ENCODE peak calls at places on chromosome 21, in six cellular contexts. One of them, this sample, is unnamed.

GRCh38 chr21:42716074-42716473 is 62.7 kb downstream of the PDE9A start:
- DNase-seq in H1: no peak
- DNase-seq in K562: no peak
- DNase-seq in GM12878: no peak
- DNase-seq in NT2/D1: no peak
- DNase-seq in HepG2: no peak
- DNase-seq in this sample: no peak

GRCh38 chr21:34671891-34672290 is 3.1 kb downstream of the CLIC6 start:
- DNase-seq in H1: no peak
- DNase-seq in K562: no peak
- DNase-seq in GM12878: no peak
- DNase-seq in NT2/D1: no peak
- DNase-seq in HepG2: no peak
- DNase-seq in this sample: no peak

GRCh38 chr21:37145635-37146111 is 72.6 kb downstream of the TTC3 start:
- DNase-seq in H1: no peak
- DNase-seq in K562: no peak
- DNase-seq in GM12878: no peak
- DNase-seq in NT2/D1: no peak
- DNase-seq in HepG2: no peak
- DNase-seq in this sample: peak; percentile 19

GRCh38 chr21:42583150-42583991 is 69.7 kb downstream of the SLC37A1 start:
- DNase-seq in H1: no peak
- DNase-seq in K562: no peak
- DNase-seq in GM12878: no peak
- DNase-seq in NT2/D1: no peak
- DNase-seq in HepG2: no peak
- DNase-seq in this sample: no peak

GRCh38 chr21:39599191-39599966 is 13.4 kb upstream of the B3GALT5 start:
- DNase-seq in H1: no peak
- DNase-seq in K562: no peak
- DNase-seq in GM12878: no peak
- DNase-seq in NT2/D1: no peak
- DNase-seq in HepG2: no peak
- DNase-seq in this sample: no peak

GRCh38 chr21:42219606-42220137 is 732 bp downstream of the ABCG1 start:
- DNase-seq in H1: no peak
- DNase-seq in K562: no peak
- DNase-seq in GM12878: no peak
- DNase-seq in NT2/D1: no peak
- DNase-seq in HepG2: no peak
- DNase-seq in this sample: no peak

GRCh38 chr21:31326478-31327247 is 17.4 kb downstream of the TIAM1 start:
- DNase-seq in H1: no peak
- DNase-seq in K562: no peak
- DNase-seq in GM12878: peak; percentile 95
- DNase-seq in NT2/D1: no peak
- DNase-seq in HepG2: no peak
- DNase-seq in this sample: no peak

GRCh38 chr21:43598416-43599120 is 60.7 kb downstream of the HSF2BP start:
- DNase-seq in H1: no peak
- DNase-seq in K562: no peak
- DNase-seq in GM12878: no peak
- DNase-seq in NT2/D1: no peak
- DNase-seq in HepG2: no peak
- DNase-seq in this sample: no peak

GRCh38 chr21:43866659-43867331 is 1.8 kb downstream of the AGPAT3 start:
- DNase-seq in H1: no peak
- DNase-seq in K562: peak; percentile 54
- DNase-seq in GM12878: peak; percentile 50
- DNase-seq in NT2/D1: no peak
- DNase-seq in HepG2: peak; percentile 88
- DNase-seq in this sample: no peak

GRCh38 chr21:37074195-37074510 is 1.1 kb downstream of the TTC3 start:
- DNase-seq in H1: no peak
- DNase-seq in K562: no peak
- DNase-seq in GM12878: no peak
- DNase-seq in NT2/D1: no peak
- DNase-seq in HepG2: no peak
- DNase-seq in this sample: no peak

GRCh38 chr21:42162831-42163510 is 56.0 kb upstream of the ABCG1 start:
- DNase-seq in H1: no peak
- DNase-seq in K562: no peak
- DNase-seq in GM12878: no peak
- DNase-seq in NT2/D1: no peak
- DNase-seq in HepG2: no peak
- DNase-seq in this sample: no peak

GRCh38 chr21:29230541-29231275 is 68.0 kb upstream of the BACH1 start:
- DNase-seq in H1: no peak
- DNase-seq in K562: no peak
- DNase-seq in GM12878: no peak
- DNase-seq in NT2/D1: no peak
- DNase-seq in HepG2: no peak
- DNase-seq in this sample: no peak

GRCh38 chr21:29477347-29477746 is 178.6 kb downstream of the BACH1 start:
- DNase-seq in H1: no peak
- DNase-seq in K562: no peak
- DNase-seq in GM12878: no peak
- DNase-seq in NT2/D1: no peak
- DNase-seq in HepG2: no peak
- DNase-seq in this sample: no peak

GRCh38 chr21:29712818-29713217 is 227.0 kb downstream of the GRIK1 start:
- DNase-seq in H1: no peak
- DNase-seq in K562: no peak
- DNase-seq in GM12878: no peak
- DNase-seq in NT2/D1: no peak
- DNase-seq in HepG2: no peak
- DNase-seq in this sample: no peak

GRCh38 chr21:28229811-28230210 is 762.9 kb downstream of the LTN1 start:
- DNase-seq in H1: no peak
- DNase-seq in K562: no peak
- DNase-seq in GM12878: no peak
- DNase-seq in NT2/D1: no peak
- DNase-seq in HepG2: no peak
- DNase-seq in this sample: no peak

GRCh38 chr21:20169812-20170576 is 828.2 kb upstream of the NCAM2 start:
- DNase-seq in H1: no peak
- DNase-seq in K562: no peak
- DNase-seq in GM12878: no peak
- DNase-seq in NT2/D1: no peak
- DNase-seq in HepG2: no peak
- DNase-seq in this sample: no peak

GRCh38 chr21:31278511-31279155 is 65.4 kb downstream of the TIAM1 start:
- DNase-seq in H1: no peak
- DNase-seq in K562: no peak
- DNase-seq in GM12878: no peak
- DNase-seq in NT2/D1: no peak
- DNase-seq in HepG2: no peak
- DNase-seq in this sample: no peak

GRCh38 chr21:26659757-26660156 is 86.7 kb upstream of the CYYR1 start:
- DNase-seq in H1: no peak
- DNase-seq in K562: no peak
- DNase-seq in GM12878: no peak
- DNase-seq in NT2/D1: no peak
- DNase-seq in HepG2: no peak
- DNase-seq in this sample: no peak

GRCh38 chr21:26659181-26659580 is 86.1 kb upstream of the CYYR1 start:
- DNase-seq in H1: no peak
- DNase-seq in K562: no peak
- DNase-seq in GM12878: no peak
- DNase-seq in NT2/D1: no peak
- DNase-seq in HepG2: no peak
- DNase-seq in this sample: no peak

GRCh38 chr21:26652891-26653290 is 79.8 kb upstream of the CYYR1 start:
- DNase-seq in H1: no peak
- DNase-seq in K562: no peak
- DNase-seq in GM12878: no peak
- DNase-seq in NT2/D1: no peak
- DNase-seq in HepG2: no peak
- DNase-seq in this sample: no peak

GRCh38 chr21:26653431-26653830 is 80.3 kb upstream of the CYYR1 start:
- DNase-seq in H1: no peak
- DNase-seq in K562: no peak
- DNase-seq in GM12878: no peak
- DNase-seq in NT2/D1: no peak
- DNase-seq in HepG2: no peak
- DNase-seq in this sample: no peak

GRCh38 chr21:26655466-26655865 is 82.4 kb upstream of the CYYR1 start:
- DNase-seq in H1: no peak
- DNase-seq in K562: no peak
- DNase-seq in GM12878: no peak
- DNase-seq in NT2/D1: no peak
- DNase-seq in HepG2: no peak
- DNase-seq in this sample: no peak
- TF ChIP-seq ZNF274 in H1: no peak
- TF ChIP-seq ZNF274 in K562: no peak
- TF ChIP-seq ZNF274 in GM12878: no peak
- TF ChIP-seq ZNF274 in NT2/D1: no peak
- TF ChIP-seq ZNF274 in HepG2: no peak
- TF ChIP-seq ZNF274 in this sample: no peak

GRCh38 chr21:35969281-35969680 is 91.0 kb downstream of the SETD4 start:
- DNase-seq in H1: no peak
- DNase-seq in K562: no peak
- DNase-seq in GM12878: no peak
- DNase-seq in NT2/D1: no peak
- DNase-seq in HepG2: no peak
- DNase-seq in this sample: no peak

GRCh38 chr21:35962917-35963316 is 97.4 kb downstream of the SETD4 start:
- DNase-seq in H1: no peak
- DNase-seq in K562: no peak
- DNase-seq in GM12878: no peak
- DNase-seq in NT2/D1: no peak
- DNase-seq in HepG2: no peak
- DNase-seq in this sample: no peak

GRCh38 chr21:35968564-35968963 is 91.8 kb downstream of the SETD4 start:
- DNase-seq in H1: no peak
- DNase-seq in K562: no peak
- DNase-seq in GM12878: no peak
- DNase-seq in NT2/D1: no peak
- DNase-seq in HepG2: no peak
- DNase-seq in this sample: no peak

GRCh38 chr21:35965699-35966098 is 94.6 kb downstream of the SETD4 start:
- DNase-seq in H1: no peak
- DNase-seq in K562: no peak
- DNase-seq in GM12878: no peak
- DNase-seq in NT2/D1: no peak
- DNase-seq in HepG2: no peak
- DNase-seq in this sample: no peak

DNA sequence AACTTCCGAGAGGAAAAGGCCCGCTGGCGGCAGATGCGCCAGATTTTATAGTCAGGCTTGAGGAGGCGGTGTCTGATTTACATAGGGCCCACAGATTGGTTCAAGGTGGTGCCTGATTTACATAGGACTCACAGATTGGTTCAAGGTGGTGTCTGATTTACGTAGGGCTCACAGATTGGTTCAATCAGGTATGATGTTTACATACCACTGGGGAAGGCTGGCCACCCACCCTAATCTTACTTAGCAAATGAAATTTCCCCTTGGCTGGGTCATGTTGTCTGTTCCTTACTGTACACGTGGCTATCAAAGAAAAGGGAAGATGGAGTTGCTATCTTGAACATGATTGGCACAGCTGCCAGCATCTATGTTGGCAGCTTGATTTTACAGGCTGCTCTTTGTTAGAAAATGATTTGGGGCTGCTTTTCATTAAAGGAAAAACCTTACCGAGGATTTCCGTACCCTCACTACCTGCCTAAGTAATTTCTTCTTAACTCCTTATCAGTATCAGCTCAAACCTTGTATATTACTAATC is 96.3 kb downstream of the SETD4 start:
- DNase-seq in H1: no peak
- DNase-seq in K562: no peak
- DNase-seq in GM12878: no peak
- DNase-seq in NT2/D1: no peak
- DNase-seq in HepG2: no peak
- DNase-seq in this sample: no peak
- TF ChIP-seq ZNF274 in H1: no peak
- TF ChIP-seq ZNF274 in K562: no peak
- TF ChIP-seq ZNF274 in GM12878: no peak
- TF ChIP-seq ZNF274 in NT2/D1: no peak
- TF ChIP-seq ZNF274 in HepG2: no peak
- TF ChIP-seq ZNF274 in this sample: no peak

DNA sequence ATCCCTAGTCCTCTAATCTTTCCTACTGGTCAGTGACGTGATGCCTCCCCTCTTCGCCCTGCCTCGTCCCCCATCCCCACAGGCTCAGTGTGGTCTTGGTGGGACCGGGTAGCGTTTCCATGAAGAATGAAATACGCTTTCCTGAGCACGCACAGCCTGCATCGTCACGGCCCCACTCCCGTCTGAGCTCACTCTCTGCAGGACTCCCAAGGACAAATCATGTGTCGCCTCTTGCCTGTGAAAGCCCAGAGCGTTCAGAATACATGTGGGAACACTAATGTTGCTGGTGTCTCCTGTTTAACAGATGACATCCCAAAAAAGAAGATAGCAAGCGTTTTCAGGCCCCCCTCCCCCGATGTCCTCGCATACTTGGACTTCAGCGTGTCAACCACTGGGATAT is 49.2 kb downstream of the S100B start:
- DNase-seq in H1: no peak
- DNase-seq in K562: no peak
- DNase-seq in GM12878: no peak
- DNase-seq in NT2/D1: no peak
- DNase-seq in HepG2: no peak
- DNase-seq in this sample: no peak
- TF ChIP-seq ZNF274 in H1: no peak
- TF ChIP-seq ZNF274 in K562: no peak
- TF ChIP-seq ZNF274 in GM12878: no peak
- TF ChIP-seq ZNF274 in NT2/D1: no peak
- TF ChIP-seq ZNF274 in HepG2: no peak
- TF ChIP-seq ZNF274 in this sample: no peak

DNA sequence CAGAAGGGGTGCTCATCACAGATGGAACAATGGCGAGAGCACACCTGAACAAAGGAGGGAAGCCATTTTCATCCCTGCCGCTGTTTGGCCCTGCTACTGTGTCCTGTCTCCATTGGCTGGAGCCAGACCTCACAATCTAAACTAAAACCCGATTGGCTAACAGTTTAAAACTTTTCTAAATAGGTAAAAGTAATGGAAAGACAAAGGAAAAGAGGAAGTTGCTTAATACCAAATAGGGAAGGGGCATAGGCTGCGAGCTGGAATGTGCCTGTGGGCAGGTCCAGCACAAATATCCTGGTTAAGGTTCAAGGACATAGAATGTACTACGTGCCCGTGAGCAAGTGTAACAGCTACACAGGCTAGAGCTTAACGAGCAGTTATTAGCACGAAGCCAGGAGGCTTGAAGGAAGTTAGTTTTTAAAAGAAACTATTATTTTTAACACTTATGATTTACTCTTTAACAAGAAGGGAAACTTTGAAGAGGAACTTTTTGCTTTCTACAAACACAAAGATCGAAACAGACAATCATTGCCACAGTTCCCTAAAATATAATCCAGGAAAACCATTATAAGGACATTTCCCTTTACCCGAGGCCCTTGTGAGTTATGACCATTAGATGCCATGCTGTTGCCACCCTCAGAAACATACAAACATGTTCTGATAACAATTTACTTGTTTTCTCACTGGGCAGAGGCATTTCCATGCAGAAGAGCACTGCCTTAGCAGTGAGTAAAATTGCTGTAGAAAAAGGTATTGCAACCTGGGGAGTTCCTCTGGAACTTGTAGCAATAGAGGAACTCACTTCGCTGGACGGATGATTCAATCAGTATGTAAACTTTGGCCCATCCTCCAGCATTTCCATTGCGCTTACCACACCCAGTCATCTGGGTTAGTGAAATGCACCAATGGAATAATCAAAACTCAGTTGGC is 4.8 kb upstream of the PTTG1IP start:
- DNase-seq in H1: no peak
- DNase-seq in K562: no peak
- DNase-seq in GM12878: no peak
- DNase-seq in NT2/D1: no peak
- DNase-seq in HepG2: peak; percentile 97
- DNase-seq in this sample: no peak
- TF ChIP-seq ZNF274 in H1: no peak
- TF ChIP-seq ZNF274 in K562: no peak
- TF ChIP-seq ZNF274 in GM12878: no peak
- TF ChIP-seq ZNF274 in NT2/D1: no peak
- TF ChIP-seq ZNF274 in HepG2: no peak
- TF ChIP-seq ZNF274 in this sample: no peak